ENCODE peak calls at places on chromosomes 4 and X, in five cellular contexts. U is Right ventricle myocardium inferior; G is nephron progenitor cell; Q is central memory CD4-positive, alpha-beta T cell; P is anterior cingulate cortex. J is an unnamed sample.
A peak's percentile ranks its signal among the peaks of the same experiment; 100 is the strongest.

GRCh38 chr4:168844261-168845039 is 165.6 kb downstream of the CBR4 start:
- DNase-seq in G (no peak), U (no peak), Q (no peak), P (no peak), J (no peak)

GRCh38 chrX:139828830-139829229 is 104.0 kb downstream of the ATP11C start:
- DNase-seq in G (no peak), Q (no peak), P (no peak), U (no peak), J (no peak)

GRCh38 chrX:154546354-154547244 is at the start of gene G6PD:
- DNase-seq in U (no peak), G (peak; percentile 78), Q (peak; percentile 82), P (no peak), J (no peak)

GRCh38 chr4:53128959-53129358 is 236.9 kb downstream of the SCFD2 start:
- DNase-seq in P (no peak), G (no peak), Q (no peak), U (no peak), J (peak; percentile 18)

GRCh38 chr4:185587444-185588161 is 52.3 kb upstream of the PDLIM3 start:
- DNase-seq in P (no peak), U (no peak), Q (peak; percentile 78), G (peak; percentile 53), J (peak; percentile 95)

GRCh38 chr4:78596111-78596742 is 44.7 kb downstream of the ANXA3 start:
- DNase-seq in P (no peak), G (no peak), Q (no peak), U (no peak), J (no peak)

GRCh38 chrX:9770319-9770718 is 4.7 kb upstream of the GPR143 start:
- DNase-seq in Q (no peak), G (no peak), P (no peak), U (no peak), J (no peak)

GRCh38 chrX:54087661-54088060 is 43.4 kb upstream of the PHF8 start:
- DNase-seq in U (no peak), P (no peak), Q (no peak), G (no peak), J (no peak)

GRCh38 chrX:48695524-48695875 is 1.0 kb upstream of the SUV39H1 start:
- DNase-seq in G (no peak), P (peak; percentile 33), Q (no peak), U (no peak), J (no peak)